ENCODE peak calls at places on chromosomes 13 and 19, in five cellular contexts. U is K562, B is HL-60, F is SK-N-SH, Z is GM12878. P is an unnamed sample.
A peak's percentile ranks its signal among the peaks of the same experiment; 100 is the strongest.

GRCh38 chr19:10946964-10947657 is 13.7 kb upstream of the SMARCA4 start:
- DNase-seq in U (no peak), B (no peak), F (no peak), Z (no peak), P (no peak)

GRCh38 chr13:33870046-33870668 is 52.2 kb downstream of the RFC3 start:
- DNase-seq in U (no peak), B (no peak), F (no peak), Z (no peak), P (no peak)

GRCh38 chr13:43374621-43375020 is 351.2 kb downstream of the DNAJC15 start:
- DNase-seq in U (no peak), B (peak; percentile 42), F (no peak), Z (no peak), P (no peak)

GRCh38 chr13:99972190-99972731 is 694 bp upstream of the ZIC5 start:
- DNase-seq in U (no peak), B (no peak), F (peak; percentile 23), Z (no peak), P (no peak)

GRCh38 chr19:16022251-16022650 is 54.0 kb upstream of the TPM4 start:
- DNase-seq in U (no peak), B (no peak), F (no peak), Z (no peak), P (no peak)

GRCh38 chr19:1942078-1942933 is 1.3 kb downstream of the CSNK1G2 start:
- DNase-seq in U (peak; percentile 52), B (peak; percentile 87), F (peak; percentile 89), Z (peak; percentile 42), P (peak; percentile 85)

GRCh38 chr13:68345963-68346362 is 1115.8 kb upstream of the PCDH9 start:
- DNase-seq in U (no peak), B (no peak), F (no peak), Z (no peak), P (no peak)

GRCh38 chr13:113777311-113778260 is 18.6 kb downstream of the TMEM255B start:
- DNase-seq in U (peak; percentile 33), B (no peak), F (no peak), Z (no peak), P (peak; percentile 84)

GRCh38 chr19:7292950-7293794 is 1.0 kb downstream of the INSR start:
- DNase-seq in U (no peak), B (peak; percentile 38), F (peak; percentile 66), Z (no peak), P (no peak)

GRCh38 chr13:73767747-73768315 is 366.4 kb downstream of the KLF12 start:
- DNase-seq in U (peak; percentile 5), B (no peak), F (peak; percentile 22), Z (no peak), P (no peak)

GRCh38 chr19:35257113-35257461 is 8.3 kb downstream of the LSR start:
- DNase-seq in U (peak; percentile 5), B (no peak), F (no peak), Z (no peak), P (no peak)

DNA sequence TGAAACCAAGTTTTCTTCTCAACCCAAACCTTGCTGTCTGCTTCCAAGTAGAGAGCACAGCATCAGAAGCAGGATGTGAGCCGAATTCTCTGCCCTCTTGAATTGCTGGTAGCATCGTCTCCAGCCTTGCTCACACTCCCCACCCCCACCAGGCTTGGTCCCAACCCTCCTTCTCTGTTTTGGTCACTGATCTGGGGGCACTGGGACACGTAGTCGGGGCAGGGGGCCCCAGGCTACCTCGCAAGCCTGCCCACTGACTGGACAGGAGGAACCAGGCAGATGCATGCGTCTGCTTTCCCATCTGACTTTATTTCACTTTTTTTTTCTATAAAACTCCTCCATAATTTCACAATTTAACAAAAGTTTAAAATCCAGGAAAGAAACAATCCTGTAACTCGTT is 69.7 kb downstream of the MLLT1 start:
- DNase-seq in U (no peak), B (no peak), F (no peak), Z (no peak), P (no peak)
- TF ChIP-seq GABPA in U (no peak), B (no peak), F (no peak), Z (no peak), P (no peak)

DNA sequence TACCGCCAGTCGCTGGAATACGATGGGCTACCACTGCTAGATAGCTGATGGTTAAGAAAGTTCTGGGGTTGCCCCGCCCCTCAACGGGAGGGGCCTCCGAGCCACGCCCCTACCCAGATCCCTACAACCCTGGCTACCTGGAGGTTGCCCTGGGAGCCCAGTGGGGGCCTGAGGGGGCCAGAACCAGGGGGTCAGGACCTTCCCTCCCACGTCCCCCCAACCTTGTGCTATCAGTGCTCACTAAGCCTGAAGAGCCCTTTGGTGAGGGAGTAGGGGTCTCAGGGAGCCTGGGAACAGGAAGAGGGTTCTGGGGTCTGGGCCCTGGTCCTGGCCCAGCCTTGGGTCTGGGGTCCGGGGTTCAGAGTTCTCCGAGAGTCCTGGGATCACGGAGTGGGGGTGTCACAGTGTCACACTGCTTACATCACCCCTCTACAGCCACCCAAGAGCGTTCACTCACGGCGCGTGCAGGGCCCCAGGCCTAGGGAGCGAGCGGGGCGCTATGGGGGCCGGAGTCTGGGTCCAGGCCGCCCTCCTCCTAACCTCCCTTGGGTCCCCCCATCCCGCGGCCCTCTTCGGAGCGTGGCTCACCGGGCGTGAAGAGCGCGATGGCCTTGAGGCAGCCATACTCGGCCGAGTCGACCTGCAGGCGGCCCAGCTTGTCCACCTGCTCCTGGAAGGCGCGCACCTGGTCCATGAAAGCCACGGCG is 9.0 kb downstream of the OCEL1 start:
- DNase-seq in U (peak; percentile 77), B (no peak), F (peak; percentile 86), Z (no peak), P (no peak)
- TF ChIP-seq GABPA in U (no peak), B (no peak), F (no peak), Z (no peak), P (no peak)

DNA sequence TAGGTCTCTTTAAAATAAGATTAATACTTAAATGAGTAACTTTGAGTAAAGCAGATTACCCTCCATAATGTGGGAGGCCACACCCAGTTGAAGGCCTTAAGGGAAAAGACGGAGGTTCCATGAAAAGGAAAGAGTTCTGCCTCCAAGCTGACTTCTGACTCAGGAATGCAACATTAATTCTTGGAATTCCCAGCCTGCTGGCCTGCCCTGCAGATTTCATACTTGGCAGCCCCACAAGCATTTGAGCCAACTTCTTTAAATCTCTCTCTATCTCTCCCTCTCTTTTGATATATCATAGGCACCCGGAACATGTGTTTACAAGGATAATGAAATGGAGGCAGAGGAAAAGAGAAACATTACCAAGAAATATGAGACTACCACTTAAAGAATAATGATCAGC is 902.3 kb upstream of the MIR17HG start:
- DNase-seq in U (no peak), B (no peak), F (no peak), Z (no peak), P (peak; percentile 31)
- TF ChIP-seq GABPA in U (no peak), B (no peak), F (no peak), Z (no peak), P (no peak)

GRCh38 chr13:75770164-75771145 is 134.3 kb downstream of the LMO7 start:
- DNase-seq in U (no peak), B (no peak), F (no peak), Z (no peak), P (no peak)
- TF ChIP-seq GABPA in U (no peak), B (no peak), F (no peak), Z (no peak), P (no peak)

GRCh38 chr13:102948006-102948405 is 102.2 kb downstream of the ERCC5 start:
- DNase-seq in U (no peak), B (no peak), F (no peak), Z (no peak), P (no peak)
- TF ChIP-seq GABPA in U (no peak), B (no peak), F (no peak), Z (no peak), P (no peak)

P was measured in H1.